ENCODE peak calls at places on chromosomes 11 and 22, in seven cellular contexts. C is activated CD8-positive, alpha-beta memory T cell treated with anti-CD3 and anti-CD28 coated beads for 48 hours; V is adipocyte; B is MCF 10A; J is activated CD4-positive, CD25-positive, alpha-beta regulatory T cell; Y is stimulated activated CD4-positive, alpha-beta T cell treated with anti-CD3 and anti-CD28 coated beads, Interleukin-1b, Interleukin-23, amount 100 ng/mL, for 24 hours; O is HepG2. G is an unnamed sample.

GRCh38 chr22:50076646-50077624 is 8.3 kb downstream of the MLC1 start:
- DNase-seq in B (no peak), Y (no peak), O (no peak), V (no peak), C (no peak), J (no peak), G (no peak)

GRCh38 chr22:44815099-44816070 is 63.0 kb downstream of the ARHGAP8 start:
- DNase-seq in J (no peak), O (no peak), Y (no peak), B (no peak), V (no peak), C (no peak), G (no peak)

GRCh38 chr11:117426297-117426685 is 98.6 kb downstream of the CEP164 start:
- DNase-seq in V (peak), C (peak), Y (peak), J (peak), B (peak), O (peak), G (peak)

GRCh38 chr22:23063539-23064380 is 6.6 kb upstream of the GNAZ start:
- DNase-seq in J (no peak), C (no peak), Y (no peak), V (no peak), B (no peak), O (no peak), G (no peak)

GRCh38 chr11:61553373-61554171 is 27.3 kb downstream of the SYT7 start:
- DNase-seq in Y (no peak), J (no peak), O (no peak), C (no peak), B (no peak), V (no peak), G (no peak)

GRCh38 chr11:40161855-40162410 is 1297.5 kb downstream of the LRRC4C start:
- DNase-seq in V (no peak), C (no peak), O (no peak), B (no peak), J (no peak), Y (no peak), G (no peak)

GRCh38 chr11:3162410-3163240 is 2.5 kb downstream of the OSBPL5 start:
- DNase-seq in B (no peak), Y (no peak), J (no peak), O (no peak), V (no peak), C (no peak), G (no peak)

GRCh38 chr22:29739346-29739875 is 19.6 kb downstream of the CABP7 start:
- DNase-seq in J (no peak), V (no peak), B (no peak), O (no peak), C (no peak), Y (no peak), G (no peak)

GRCh38 chr11:47225552-47226137 is 10.9 kb downstream of the DDB2 start:
- DNase-seq in B (no peak), C (no peak), J (no peak), V (peak), O (no peak), Y (no peak), G (no peak)

GRCh38 chr22:29331658-29332300 is 16.3 kb upstream of the RASL10A start:
- DNase-seq in O (no peak), B (no peak), C (no peak), V (no peak), Y (no peak), J (no peak), G (no peak)

GRCh38 chr22:22787151-22787550 is 100.5 kb upstream of the IGLL5 start:
- DNase-seq in J (no peak), Y (no peak), O (no peak), V (no peak), C (no peak), B (no peak), G (no peak)

GRCh38 chr11:128814856-128815705 is 52.0 kb downstream of the KCNJ1 start:
- DNase-seq in V (peak), J (no peak), C (no peak), Y (no peak), B (peak), O (no peak), G (peak)

GRCh38 chr11:62816567-62816966 is 11.3 kb upstream of the NXF1 start:
- DNase-seq in C (no peak), Y (no peak), J (no peak), O (no peak), V (no peak), B (no peak), G (no peak)

GRCh38 chr11:103222801-103223200 is 113.6 kb downstream of the DYNC2H1 start:
- DNase-seq in B (no peak), J (no peak), C (no peak), V (no peak), O (no peak), Y (no peak), G (no peak)

GRCh38 chr11:102813484-102813883 is 15.5 kb upstream of the MMP1 start:
- DNase-seq in V (no peak), Y (no peak), O (no peak), B (peak), C (no peak), J (no peak), G (no peak)

GRCh38 chr11:80383655-80384054 is 942.8 kb upstream of the TENM4 start:
- DNase-seq in J (no peak), V (no peak), C (no peak), O (no peak), Y (no peak), B (peak), G (no peak)

GRCh38 chr11:64358907-64359711 is at the start of gene RPS6KA4:
- DNase-seq in B (peak), Y (no peak), C (no peak), J (peak), O (no peak), V (peak), G (peak)

GRCh38 chr11:11468919-11469318 is 115.9 kb upstream of the CSNK2A3 start:
- DNase-seq in Y (no peak), V (no peak), C (no peak), J (no peak), O (no peak), B (no peak), G (no peak)

GRCh38 chr22:28146401-28147304 is 227.6 kb upstream of the PITPNB start:
- DNase-seq in J (no peak), C (no peak), Y (no peak), V (peak), O (no peak), B (no peak), G (no peak)

GRCh38 chr11:64540426-64540825 is 50.6 kb upstream of the SLC22A12 start:
- DNase-seq in C (no peak), B (no peak), V (no peak), Y (no peak), J (no peak), O (no peak), G (no peak)

GRCh38 chr22:19962909-19963806 is 21.5 kb upstream of the TXNRD2 start:
- DNase-seq in O (peak), V (peak), J (no peak), C (no peak), Y (no peak), B (peak), G (peak)

G was measured in RWPE1.